ENCODE peak calls at places on chromosomes 13 and 19, in six cellular contexts. H is HepG2, K is K562, Y is GM12878, L is H1, F is HCT116. X is an unnamed sample.

GRCh38 chr13:79541426-79542049 is 60.6 kb downstream of the NDFIP2 start:
- DNase-seq in H (peak; percentile 62), K (peak; percentile 61), Y (peak; percentile 49), L (no peak), F (peak; percentile 56), X (peak; percentile 79)

GRCh38 chr19:51094696-51095279 is 12.1 kb upstream of the KLK14 start:
- DNase-seq in H (peak; percentile 13), K (peak; percentile 56), Y (no peak), L (no peak), F (no peak), X (peak; percentile 16)

GRCh38 chr19:47112166-47112663 is 1.4 kb downstream of the ZC3H4 start:
- DNase-seq in H (peak; percentile 81), K (peak; percentile 94), Y (no peak), L (peak; percentile 54), F (no peak), X (peak; percentile 69)

GRCh38 chr19:37361994-37362393 is 8.9 kb upstream of the ZNF527 start:
- DNase-seq in H (no peak), K (no peak), Y (no peak), L (no peak), F (no peak), X (peak; percentile 93)

GRCh38 chr13:51838235-51838846 is 6.6 kb downstream of the TMEM272 start:
- DNase-seq in H (no peak), K (no peak), Y (no peak), L (no peak), F (no peak), X (no peak)

GRCh38 chr19:1131718-1132552 is 28.1 kb downstream of the GPX4 start:
- DNase-seq in H (no peak), K (peak; percentile 79), Y (peak; percentile 21), L (no peak), F (no peak), X (peak; percentile 90)

GRCh38 chr13:30870049-30870884 is 35.8 kb upstream of the MEDAG start:
- DNase-seq in H (no peak), K (peak; percentile 81), Y (no peak), L (no peak), F (peak; percentile 79), X (peak; percentile 99)

GRCh38 chr13:105655046-105655445 is 880.4 kb downstream of the EFNB2 start:
- DNase-seq in H (no peak), K (no peak), Y (no peak), L (no peak), F (no peak), X (no peak)

GRCh38 chr13:80338781-80339577 is 1.9 kb downstream of the SPRY2 start:
- DNase-seq in H (peak; percentile 23), K (peak; percentile 63), Y (no peak), L (no peak), F (no peak), X (peak; percentile 84)

GRCh38 chr19:10290876-10291553 is 1.3 kb downstream of the ICAM5 start:
- DNase-seq in H (peak; percentile 43), K (peak; percentile 97), Y (no peak), L (no peak), F (peak; percentile 50), X (no peak)

GRCh38 chr19:17332677-17333581 is 1.7 kb downstream of the ANO8 start:
- DNase-seq in H (peak; percentile 87), K (peak; percentile 97), Y (peak; percentile 40), L (peak; percentile 62), F (peak; percentile 96), X (peak; percentile 45)

GRCh38 chr13:49681837-49682236 is 9.4 kb downstream of the EBPL start:
- DNase-seq in H (no peak), K (no peak), Y (no peak), L (no peak), F (no peak), X (no peak)

GRCh38 chr19:50513746-50514345 is at the start of gene ASPDH:
- DNase-seq in H (no peak), K (peak; percentile 43), Y (no peak), L (no peak), F (no peak), X (no peak)

GRCh38 chr13:113152894-113153809 is 5.3 kb upstream of the PROZ start:
- DNase-seq in H (peak; percentile 36), K (peak; percentile 44), Y (no peak), L (no peak), F (no peak), X (no peak)

GRCh38 chr19:16361926-16362325 is 37.3 kb downstream of the KLF2 start:
- DNase-seq in H (no peak), K (no peak), Y (no peak), L (no peak), F (no peak), X (no peak)

GRCh38 chr19:41218615-41219507 is at the start of gene AXL:
- DNase-seq in H (peak; percentile 25), K (no peak), Y (no peak), L (peak; percentile 78), F (peak; percentile 38), X (peak; percentile 73)

GRCh38 chr19:29576761-29577661 is 29.1 kb upstream of the POP4 start:
- DNase-seq in H (no peak), K (no peak), Y (peak; percentile 34), L (no peak), F (no peak), X (no peak)

GRCh38 chr13:51004918-51005460 is 95.4 kb downstream of the RNASEH2B start:
- DNase-seq in H (no peak), K (no peak), Y (no peak), L (no peak), F (no peak), X (no peak)

GRCh38 chr19:16316506-16316882 is 8.1 kb upstream of the KLF2 start:
- DNase-seq in H (no peak), K (no peak), Y (no peak), L (no peak), F (no peak), X (peak; percentile 97)

GRCh38 chr19:45469835-45470146 is 2.0 kb downstream of the FOSB start:
- DNase-seq in H (peak; percentile 85), K (peak; percentile 93), Y (no peak), L (no peak), F (no peak), X (no peak)

GRCh38 chr19:1516395-1516753 is 3.6 kb upstream of the ADAMTSL5 start:
- DNase-seq in H (peak; percentile 44), K (peak; percentile 45), Y (no peak), L (no peak), F (no peak), X (no peak)

GRCh38 chr19:16078311-16078758 is 2.0 kb downstream of the TPM4 start:
- DNase-seq in H (no peak), K (peak; percentile 37), Y (no peak), L (no peak), F (no peak), X (no peak)

DNA sequence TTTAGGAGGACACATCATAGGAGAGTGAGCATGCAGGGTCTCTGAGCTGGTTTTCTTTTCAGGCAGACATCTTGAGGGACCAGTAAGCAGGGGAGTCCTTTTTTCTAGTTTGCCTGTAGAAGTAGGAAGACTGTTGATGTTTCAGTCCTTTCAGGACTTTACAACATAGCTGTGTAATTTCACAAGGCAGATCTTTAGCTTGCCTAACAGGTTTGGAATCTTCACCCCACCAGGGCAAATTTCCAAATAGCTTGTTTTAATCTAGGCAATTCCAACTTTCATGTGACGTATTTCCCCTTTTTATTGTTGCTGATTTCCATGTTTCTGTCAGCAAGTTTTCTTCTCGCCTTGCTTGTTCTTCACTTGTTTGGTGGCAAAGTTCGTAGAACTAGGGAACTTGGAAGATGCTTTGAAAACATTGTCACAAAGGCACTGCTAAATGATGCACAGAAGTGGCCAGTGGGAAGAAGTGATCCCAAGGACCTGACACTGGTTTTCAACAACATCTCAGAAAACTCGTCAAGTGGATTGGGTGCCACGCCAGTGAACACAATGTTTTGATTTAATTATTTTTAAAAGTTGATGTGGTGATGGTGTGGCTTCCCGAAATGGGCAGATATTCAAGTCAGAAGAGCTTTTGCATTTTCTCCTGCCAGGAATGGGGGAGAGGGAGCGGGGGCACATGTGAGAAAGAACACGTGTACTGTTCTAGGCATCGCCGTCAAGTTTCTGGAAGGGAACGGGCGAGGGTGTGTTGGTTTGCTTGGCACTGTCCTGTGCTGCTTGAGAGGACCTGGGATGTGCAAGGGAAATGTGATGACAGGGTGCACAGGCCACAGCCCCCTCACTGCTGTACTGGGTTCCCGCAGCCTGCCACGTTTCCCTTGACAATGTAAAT is 418.6 kb downstream of the OXGR1 start:
- DNase-seq in H (no peak), K (no peak), Y (no peak), L (no peak), F (no peak), X (no peak)
- TF ChIP-seq MAX in H (no peak), K (no peak), Y (no peak), L (no peak), F (no peak), X (no peak)

DNA sequence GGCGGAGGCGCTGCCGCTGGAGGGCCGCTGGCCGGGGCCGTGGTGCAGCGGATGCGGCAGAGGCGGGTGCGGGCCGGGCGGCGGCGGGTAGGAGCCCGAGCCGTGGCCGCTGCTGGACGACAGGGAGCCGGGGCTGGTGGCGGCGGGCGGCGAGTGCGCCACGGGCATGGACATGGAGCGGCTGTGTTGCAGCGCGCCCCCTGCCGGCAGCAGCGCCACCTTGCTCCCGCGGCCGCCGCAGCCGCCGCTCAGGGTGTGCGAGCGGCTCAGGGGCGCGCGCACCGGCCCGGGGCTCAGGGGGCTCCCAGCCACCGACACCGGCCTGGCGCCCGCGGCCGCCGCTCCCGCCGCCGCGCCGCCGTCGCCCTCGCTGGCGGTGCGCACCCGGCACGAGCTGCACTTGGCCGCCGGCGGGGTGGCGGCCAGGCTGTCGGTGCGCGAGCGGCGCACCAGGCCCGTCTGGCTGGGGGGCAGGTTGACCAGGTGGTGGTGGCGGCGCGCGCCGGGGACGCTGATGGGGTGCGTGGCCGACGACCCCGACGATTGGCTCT is 1.7 kb downstream of the IRS2 start:
- DNase-seq in H (no peak), K (no peak), Y (no peak), L (no peak), F (no peak), X (peak; percentile 51)
- TF ChIP-seq POLR2A in H (no peak), K (no peak), Y (no peak), L (no peak), F (no peak), X (no peak)

DNA sequence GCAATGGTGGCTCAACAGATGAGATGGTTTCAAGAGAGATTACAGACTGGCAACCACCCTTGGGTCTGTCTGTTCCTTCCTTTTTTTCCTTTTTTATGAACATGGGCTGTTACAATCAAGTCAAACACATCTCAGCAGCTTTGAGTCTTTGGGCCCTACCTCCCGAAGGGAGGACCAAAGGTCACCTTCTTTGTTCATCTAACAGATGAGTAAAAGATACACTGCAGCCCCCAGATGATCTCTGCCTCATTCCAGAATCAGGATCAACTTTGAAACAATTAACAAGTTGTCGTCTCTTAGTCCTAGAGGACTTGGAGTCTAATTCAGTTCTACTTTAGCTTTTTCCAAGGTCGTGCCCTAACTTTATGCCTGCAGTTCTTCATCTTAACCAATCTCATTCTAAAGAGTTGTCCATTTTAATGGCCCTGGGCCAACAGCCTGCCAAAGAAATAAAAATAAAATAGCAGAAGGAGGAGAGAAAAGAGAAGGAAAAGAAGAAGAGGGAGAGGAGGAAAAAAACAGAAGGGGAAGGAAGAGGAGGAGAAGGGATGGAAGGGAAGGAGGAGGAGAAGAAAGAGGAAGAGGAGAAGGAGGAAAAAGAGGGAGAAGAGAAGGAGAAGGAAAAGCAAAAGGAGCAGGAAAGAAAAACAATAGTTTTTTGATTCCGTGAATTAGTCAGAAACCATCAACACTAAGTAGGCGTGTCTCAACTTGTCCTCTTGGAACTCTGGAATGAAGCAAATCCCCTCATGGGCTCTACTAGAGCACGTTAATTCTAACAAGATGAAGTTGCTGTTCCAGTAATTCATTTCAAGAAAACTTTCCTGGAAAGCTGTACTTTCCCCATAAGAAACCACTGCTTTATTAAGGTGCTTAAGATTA is 281.2 kb downstream of the FOXO1 start:
- DNase-seq in H (peak; percentile 65), K (no peak), Y (no peak), L (no peak), F (no peak), X (no peak)
- H2AFZ ChIP-seq in H (no peak overlapping the region), K (no peak overlapping the region), Y (no peak overlapping the region), L (no peak overlapping the region), F (no peak overlapping the region), X (peak overlapping the region; percentile 10)

GRCh38 chr13:37443538-37443937 is 155.0 kb downstream of the POSTN start:
- DNase-seq in H (no peak), K (no peak), Y (no peak), L (no peak), F (no peak), X (no peak)
- TF ChIP-seq MAX in H (no peak), K (no peak), Y (no peak), L (no peak), F (no peak), X (no peak)

X was measured in endothelial cell of umbilical vein.